ENCODE peak calls at places on chromosomes 2 and 18, in four cellular contexts. H, W, V and G are unnamed samples.

GRCh38 chr2:204110250-204111183 is 174.0 kb downstream of the ICOS start:
- DNase-seq in V (peak; percentile 16), H (peak; percentile 53), W (no peak), G (peak; percentile 7)

GRCh38 chr2:96146151-96146880 is 1.1 kb upstream of the DUSP2 start:
- DNase-seq in H (peak; percentile 60), V (peak; percentile 41), W (peak; percentile 94), G (no peak)

GRCh38 chr2:184053326-184053725 is 545.0 kb upstream of the ZNF804A start:
- DNase-seq in V (no peak), W (no peak), H (no peak), G (peak; percentile 13)

GRCh38 chr2:190804182-190804795 is 76.3 kb upstream of the GLS start:
- DNase-seq in W (no peak), V (peak; percentile 59), H (peak; percentile 54), G (peak; percentile 36)

GRCh38 chr2:217953531-217953932 is 49.3 kb downstream of the TNS1 start:
- DNase-seq in W (no peak), H (no peak), V (no peak), G (no peak)

GRCh38 chr2:226079186-226079585 is 679.7 kb downstream of the NYAP2 start:
- DNase-seq in V (peak; percentile 20), W (no peak), H (peak; percentile 22), G (no peak)

GRCh38 chr18:40678318-40678717 is 1276.7 kb upstream of the PIK3C3 start:
- DNase-seq in W (no peak), H (no peak), V (no peak), G (no peak)

GRCh38 chr2:27844821-27845255 is 45.3 kb downstream of the RBKS start:
- DNase-seq in H (no peak), W (no peak), V (no peak), G (no peak)

GRCh38 chr18:36828157-36828629 is 609 bp downstream of the TPGS2 start:
- DNase-seq in V (peak; percentile 73), H (peak; percentile 76), W (no peak), G (peak; percentile 59)

GRCh38 chr2:28893488-28893887 is 979 bp upstream of the WDR43 start:
- DNase-seq in V (no peak), W (peak; percentile 30), H (no peak), G (no peak)

GRCh38 chr2:238433941-238434845 is 7.5 kb downstream of the ASB1 start:
- DNase-seq in V (peak; percentile 83), W (no peak), H (peak; percentile 86), G (peak; percentile 90)

GRCh38 chr2:54524236-54524991 is 68.3 kb downstream of the SPTBN1 start:
- DNase-seq in W (no peak), V (peak; percentile 69), H (peak; percentile 64), G (peak; percentile 75)

GRCh38 chr2:78351208-78351607 is 674.3 kb upstream of the REG3G start:
- DNase-seq in H (no peak), V (no peak), W (no peak), G (no peak)

GRCh38 chr2:181122601-181123000 is 142.2 kb downstream of the UBE2E3 start:
- DNase-seq in H (no peak), W (no peak), V (no peak), G (no peak)

GRCh38 chr2:181124499-181124898 is 144.1 kb downstream of the UBE2E3 start:
- DNase-seq in H (peak; percentile 64), W (no peak), V (peak; percentile 47), G (peak; percentile 74)

GRCh38 chr2:181125364-181125763 is 145.0 kb downstream of the UBE2E3 start:
- DNase-seq in W (no peak), V (no peak), H (no peak), G (no peak)

GRCh38 chr2:181126311-181126710 is 145.9 kb downstream of the UBE2E3 start:
- DNase-seq in V (no peak), H (no peak), W (no peak), G (no peak)

DNA sequence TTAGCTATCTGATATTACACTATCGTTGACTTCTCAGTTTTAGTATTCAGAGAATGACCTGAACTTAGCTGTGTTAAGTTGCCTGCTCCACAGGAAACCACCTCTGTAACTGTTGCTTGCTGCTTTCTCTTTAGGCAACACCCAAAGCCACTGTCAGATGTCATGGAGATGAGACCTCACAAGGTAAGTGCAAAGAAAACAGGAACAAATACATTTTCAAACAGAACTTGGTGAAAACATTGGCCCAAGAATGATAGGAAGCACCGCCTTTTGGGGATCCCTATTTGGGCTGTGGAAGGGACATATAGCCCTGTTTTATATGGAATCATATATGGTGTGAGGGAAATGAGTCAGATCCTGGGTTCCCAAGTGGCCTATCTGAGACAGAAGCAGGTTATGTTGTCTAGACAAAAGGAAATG is 143.4 kb downstream of the UBE2E3 start:
- DNase-seq in W (no peak), V (no peak), H (peak; percentile 36), G (peak; percentile 63)
- H3K4me3 ChIP-seq in W (no peak overlapping the region), V (no peak overlapping the region), H (no peak overlapping the region), G (no peak overlapping the region)

GRCh38 chr2:241391892-241392665 is 36.0 kb downstream of the FARP2 start:
- DNase-seq in W (no peak), V (peak; percentile 60), H (peak; percentile 52), G (peak; percentile 19)
- TF ChIP-seq CTCF in W (no peak), V (peak; percentile 44), H (peak; percentile 46), G (peak; percentile 46)

GRCh38 chr2:172099472-172100079 is 3.1 kb downstream of the DLX2 start:
- DNase-seq in V (no peak), H (no peak), W (no peak), G (no peak)
- H3K4me3 ChIP-seq in V (peak overlapping the region; percentile 39), H (peak overlapping the region; percentile 8), W (peak overlapping the region; percentile 28), G (peak overlapping the region; percentile 32)

GRCh38 chr2:120737802-120738516 is 2.3 kb downstream of the GLI2 start:
- DNase-seq in V (peak; percentile 53), W (no peak), H (peak; percentile 45), G (no peak)

GRCh38 chr2:120734930-120735611 is 597 bp upstream of the GLI2 start:
- DNase-seq in V (peak; percentile 30), H (peak; percentile 42), W (no peak), G (no peak)

GRCh38 chr2:120736202-120736954 is 710 bp downstream of the GLI2 start:
- DNase-seq in V (peak; percentile 29), H (no peak), W (peak; percentile 76), G (peak; percentile 55)

GRCh38 chr2:120736955-120737801 is 1.5 kb downstream of the GLI2 start:
- DNase-seq in H (peak; percentile 93), W (no peak), V (peak; percentile 92), G (peak; percentile 89)

DNA sequence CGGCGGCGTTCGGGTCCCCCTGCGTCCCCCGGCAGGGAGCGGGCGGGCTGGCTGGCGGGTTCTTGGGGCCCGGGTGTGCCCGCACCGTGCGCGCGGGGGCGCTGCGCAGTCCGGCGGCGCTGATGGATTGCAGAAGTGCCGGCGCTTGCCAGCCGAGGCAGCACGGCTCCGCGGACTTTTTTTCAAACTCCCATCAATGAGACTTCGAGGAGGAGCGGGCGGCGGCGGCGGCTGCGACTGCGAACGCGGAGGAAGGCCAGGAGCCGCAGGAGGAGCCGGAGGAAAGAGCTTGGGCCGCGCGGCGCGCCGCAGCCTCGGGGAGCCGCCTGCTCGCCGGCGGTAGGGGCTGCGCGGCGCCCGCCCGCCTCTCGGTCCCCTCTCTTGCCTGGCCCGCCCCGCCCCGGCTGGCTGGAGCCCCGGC is at the start of gene GLI2:
- DNase-seq in V (peak; percentile 94), W (peak; percentile 85), H (peak; percentile 94), G (peak; percentile 90)
- TF ChIP-seq CTCF in V (peak; percentile 33), W (peak; percentile 46), H (peak; percentile 63), G (peak; percentile 59)

GRCh38 chr2:235263205-235264120 is 230.4 kb upstream of the AGAP1 start:
- DNase-seq in H (peak; percentile 96), V (peak; percentile 88), W (no peak), G (peak; percentile 92)
- H3K4me3 ChIP-seq in H (no peak overlapping the region), V (no peak overlapping the region), W (no peak overlapping the region), G (no peak overlapping the region)